ENCODE peak calls at places on chromosomes 4 and X, in nine cellular contexts. B is kidney, A is left lung, C is astrocyte of the cerebellum, H is HCT116, S is colonic mucosa, T is right atrium auricular region, K is IMR-90, V is suprapubic skin. F is an unnamed sample.

GRCh38 chrX:148310402-148311200 is 189.8 kb upstream of the AFF2 start:
- DNase-seq in B (no peak), A (no peak), C (no peak), H (no peak), S (no peak), T (no peak), K (no peak), V (no peak), F (no peak)

GRCh38 chr4:3801521-3801920 is 35.3 kb downstream of the ADRA2C start:
- DNase-seq in B (peak; percentile 26), A (peak; percentile 41), C (no peak), H (no peak), S (no peak), T (no peak), K (no peak), V (no peak), F (no peak)

GRCh38 chr4:51872283-51872997 is 29.5 kb downstream of the DCUN1D4 start:
- DNase-seq in B (no peak), A (no peak), C (no peak), H (no peak), S (no peak), T (no peak), K (no peak), V (no peak), F (no peak)

GRCh38 chr4:27066591-27066990 is 205.9 kb downstream of the STIM2 start:
- DNase-seq in B (no peak), A (no peak), C (no peak), H (no peak), S (peak; percentile 18), T (peak; percentile 57), K (no peak), V (no peak), F (peak; percentile 79)

GRCh38 chrX:74925210-74926088 is at the start of gene NEXMIF:
- DNase-seq in B (peak; percentile 71), A (no peak), C (no peak), H (no peak), S (peak; percentile 20), T (no peak), K (no peak), V (no peak), F (no peak)

GRCh38 chr4:124423160-124423559 is 289.4 kb downstream of the ANKRD50 start:
- DNase-seq in B (no peak), A (no peak), C (no peak), H (no peak), S (no peak), T (no peak), K (peak; percentile 65), V (no peak), F (no peak)

GRCh38 chrX:78331708-78332107 is 4.3 kb upstream of the CYSLTR1 start:
- DNase-seq in B (no peak), A (no peak), C (no peak), H (no peak), S (no peak), T (no peak), K (no peak), V (no peak), F (no peak)

GRCh38 chrX:20968996-20969395 is 405.2 kb upstream of the CNKSR2 start:
- DNase-seq in B (no peak), A (no peak), C (no peak), H (no peak), S (no peak), T (no peak), K (no peak), V (no peak), F (no peak)

GRCh38 chr4:99690472-99690871 is 32.8 kb upstream of the C4orf54 start:
- DNase-seq in B (no peak), A (no peak), C (no peak), H (no peak), S (no peak), T (no peak), K (no peak), V (no peak), F (no peak)

GRCh38 chr4:64718091-64718490 is 308.8 kb upstream of the TECRL start:
- DNase-seq in B (no peak), A (no peak), C (peak; percentile 16), H (no peak), S (no peak), T (no peak), K (no peak), V (no peak), F (no peak)

GRCh38 chr4:73446336-73446938 is 10.4 kb downstream of the AFP start:
- DNase-seq in B (no peak), A (no peak), C (peak; percentile 32), H (peak; percentile 48), S (no peak), T (no peak), K (peak; percentile 63), V (no peak), F (no peak)

GRCh38 chr4:54065282-54066087 is 1.1 kb upstream of the CHIC2 start:
- DNase-seq in B (no peak), A (no peak), C (no peak), H (no peak), S (no peak), T (peak; percentile 66), K (no peak), V (no peak), F (no peak)

GRCh38 chr4:99578679-99579078 is 4.1 kb downstream of the MTTP start:
- DNase-seq in B (no peak), A (no peak), C (no peak), H (no peak), S (no peak), T (no peak), K (no peak), V (no peak), F (no peak)

DNA sequence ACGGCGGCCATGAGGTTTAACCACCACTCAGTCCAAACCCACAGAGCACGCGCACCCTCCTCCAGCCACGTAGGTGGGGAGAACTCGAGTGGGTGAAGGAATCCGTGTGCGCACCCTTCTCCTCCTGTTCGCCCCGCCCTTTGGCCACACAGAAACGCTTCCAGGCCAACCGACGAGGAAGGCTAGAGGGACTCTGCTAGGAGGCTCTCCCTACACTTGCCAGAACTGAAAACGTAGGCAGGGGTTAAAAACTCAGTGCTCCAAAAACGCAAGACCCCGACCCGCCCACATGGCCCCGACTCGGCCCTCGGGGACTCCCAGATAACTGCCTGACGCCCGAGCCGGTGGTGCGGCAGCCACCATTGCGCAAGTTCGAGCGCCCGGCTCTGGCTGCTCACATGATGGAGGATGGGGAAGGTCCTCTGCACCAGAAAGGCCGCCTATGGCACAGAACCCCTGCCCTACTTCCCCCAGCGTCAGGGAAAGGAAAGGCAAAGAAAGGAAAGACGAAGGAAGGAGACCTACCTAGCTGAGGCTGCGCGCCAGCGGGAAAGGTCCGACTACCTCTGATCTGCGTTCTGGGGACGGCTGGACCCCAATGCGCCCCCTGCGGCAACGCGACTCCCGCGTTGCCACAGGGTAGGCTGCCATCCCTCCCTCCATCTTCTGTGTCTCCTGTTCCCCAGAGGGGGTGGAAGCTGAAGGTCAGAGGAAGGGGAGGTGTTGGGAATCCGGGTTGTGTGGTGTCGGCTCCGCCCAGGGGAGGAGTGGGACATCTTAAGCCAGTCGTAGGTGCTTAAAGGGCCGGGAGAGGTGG is 201.9 kb upstream of the AGTR2 start:
- DNase-seq in B (peak; percentile 74), A (peak; percentile 79), C (no peak), H (peak; percentile 63), S (peak; percentile 59), T (peak; percentile 66), K (no peak), V (no peak), F (no peak)
- TF ChIP-seq CTCF in B (no peak), A (no peak), C (peak; percentile 19), H (no peak), S (no peak), T (no peak), K (no peak), V (no peak), F (no peak)

GRCh38 chrX:3733043-3733430 is 19.6 kb upstream of the PRKX start:
- DNase-seq in B (no peak), A (no peak), C (no peak), H (no peak), S (no peak), T (no peak), K (no peak), V (no peak), F (no peak)
- H3K4me3 ChIP-seq in B (no peak overlapping the region), A (no peak overlapping the region), C (no peak overlapping the region), H (no peak overlapping the region), S (no peak overlapping the region), T (no peak overlapping the region), K (no peak overlapping the region), V (no peak overlapping the region), F (no peak overlapping the region)

GRCh38 chrX:67780694-67781109 is 236.9 kb downstream of the AR start:
- DNase-seq in B (peak; percentile 91), A (peak; percentile 29), C (peak; percentile 88), H (no peak), S (peak; percentile 29), T (peak; percentile 82), K (peak; percentile 78), V (peak; percentile 74), F (no peak)

GRCh38 chrX:67777148-67777547 is 233.3 kb downstream of the AR start:
- DNase-seq in B (no peak), A (no peak), C (no peak), H (no peak), S (no peak), T (no peak), K (no peak), V (no peak), F (no peak)

GRCh38 chrX:67779099-67779498 is 235.3 kb downstream of the AR start:
- DNase-seq in B (no peak), A (no peak), C (no peak), H (no peak), S (no peak), T (no peak), K (no peak), V (no peak), F (no peak)

GRCh38 chrX:67784712-67785111 is 240.9 kb downstream of the AR start:
- DNase-seq in B (no peak), A (no peak), C (no peak), H (no peak), S (no peak), T (no peak), K (no peak), V (no peak), F (no peak)

DNA sequence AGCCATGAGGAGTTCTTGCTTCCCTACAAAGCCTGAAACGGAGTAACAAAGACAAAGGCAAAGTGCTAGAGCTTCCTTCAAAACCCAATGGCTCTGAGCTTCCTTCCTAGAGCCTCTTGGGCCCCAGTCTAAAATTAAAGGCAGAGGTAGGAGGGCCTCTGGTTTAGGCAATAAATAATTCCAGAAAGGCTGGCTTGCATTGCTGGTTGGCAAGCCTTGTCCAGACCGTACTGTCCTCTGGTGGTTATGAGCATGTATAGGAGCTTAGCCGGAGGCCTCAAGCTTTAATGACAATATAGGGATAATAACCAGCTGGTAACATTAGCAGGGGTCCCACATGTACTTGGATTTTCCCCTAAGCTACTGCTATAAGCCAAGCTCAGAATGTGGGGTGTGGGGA is 237.3 kb downstream of the AR start:
- DNase-seq in B (no peak), A (no peak), C (no peak), H (no peak), S (no peak), T (no peak), K (no peak), V (no peak), F (no peak)
- TF ChIP-seq CTCF in B (peak; percentile 25), A (no peak), C (peak; percentile 36), H (no peak), S (no peak), T (no peak), K (no peak), V (no peak), F (no peak)

GRCh38 chr4:39626261-39626660 is 12.4 kb downstream of the SMIM14 start:
- DNase-seq in B (no peak), A (no peak), C (no peak), H (no peak), S (no peak), T (no peak), K (no peak), V (no peak), F (no peak)
- H3K4me3 ChIP-seq in B (no peak overlapping the region), A (no peak overlapping the region), C (no peak overlapping the region), H (no peak overlapping the region), S (no peak overlapping the region), T (no peak overlapping the region), K (no peak overlapping the region), V (no peak overlapping the region), F (no peak overlapping the region)

F was measured in LNCaP clone FGC.